ENCODE peak calls at places on chromosomes 16 and 17, in four cellular contexts. A, S, I and R are unnamed samples.

GRCh38 chr16:57283214-57283955 is 1.1 kb downstream of the PLLP start:
- DNase-seq in I (no peak), A (no peak), S (no peak), R (no peak)

GRCh38 chr17:51034800-51035199 is 85.9 kb downstream of the SPAG9 start:
- DNase-seq in I (no peak), A (no peak), S (no peak), R (no peak)

GRCh38 chr16:54326266-54326662 is 39.7 kb upstream of the IRX3 start:
- DNase-seq in A (no peak), I (no peak), S (peak), R (peak)

GRCh38 chr16:48003226-48003907 is 152.4 kb downstream of the ABCC12 start:
- DNase-seq in I (no peak), A (no peak), S (no peak), R (no peak)

GRCh38 chr17:21510686-21511367 is 134.7 kb downstream of the KCNJ12 start:
- DNase-seq in I (no peak), A (no peak), S (no peak), R (no peak)

GRCh38 chr16:85722066-85722465 is 28.8 kb downstream of the C16orf74 start:
- DNase-seq in I (no peak), S (no peak), A (no peak), R (no peak)

GRCh38 chr16:30786936-30787612 is at the start of gene ZNF629:
- DNase-seq in A (no peak), I (peak), S (peak), R (peak)

GRCh38 chr17:56994009-56994792 is 16.3 kb downstream of the SCPEP1 start:
- DNase-seq in I (no peak), A (no peak), S (no peak), R (no peak)

GRCh38 chr17:77253611-77254051 is 112.9 kb downstream of the SEC14L1 start:
- DNase-seq in A (no peak), S (peak), I (no peak), R (peak)